ENCODE peak calls at places on chromosomes 4 and X, in eight cellular contexts. X, Z, H, U, Q, K, V and D are unnamed samples.

GRCh38 chr4:2300431-2300861 is 38.5 kb upstream of the MXD4 start:
- DNase-seq in X (no peak), Z (no peak), H (no peak), U (no peak), Q (no peak), K (no peak), V (no peak), D (no peak)

GRCh38 chr4:6471303-6472007 is 959 bp downstream of the PPP2R2C start:
- DNase-seq in X (no peak), Z (no peak), H (no peak), U (no peak), Q (no peak), K (no peak), V (no peak), D (no peak)

GRCh38 chr4:26150948-26151347 is 169.9 kb upstream of the RBPJ start:
- DNase-seq in X (peak), Z (peak), H (no peak), U (no peak), Q (no peak), K (peak), V (peak), D (no peak)

GRCh38 chr4:53920116-53920515 is 144.3 kb downstream of the CHIC2 start:
- DNase-seq in X (peak), Z (no peak), H (no peak), U (no peak), Q (no peak), K (no peak), V (peak), D (no peak)

GRCh38 chr4:145886871-145887240 is 51.8 kb downstream of the ZNF827 start:
- DNase-seq in X (no peak), Z (no peak), H (no peak), U (no peak), Q (no peak), K (no peak), V (no peak), D (no peak)

GRCh38 chr4:183356931-183357675 is 34.9 kb upstream of the CLDN24 start:
- DNase-seq in X (peak), Z (no peak), H (no peak), U (no peak), Q (no peak), K (no peak), V (peak), D (no peak)

GRCh38 chr4:1053080-1053661 is 41.7 kb downstream of the FGFRL1 start:
- DNase-seq in X (peak), Z (no peak), H (no peak), U (no peak), Q (no peak), K (peak), V (peak), D (no peak)

GRCh38 chrX:147735364-147735763 is 176.4 kb upstream of the FMR1 start:
- DNase-seq in X (peak), Z (no peak), H (no peak), U (no peak), Q (no peak), K (no peak), V (peak), D (no peak)

GRCh38 chrX:11580789-11581188 is 84.9 kb downstream of the ARHGAP6 start:
- DNase-seq in X (no peak), Z (no peak), H (no peak), U (no peak), Q (no peak), K (no peak), V (no peak), D (no peak)

GRCh38 chr4:129446074-129446473 is 350.1 kb downstream of the C4orf33 start:
- DNase-seq in X (peak), Z (no peak), H (no peak), U (no peak), Q (no peak), K (no peak), V (no peak), D (no peak)

GRCh38 chr4:7313361-7313811 is 121.0 kb downstream of the SORCS2 start:
- DNase-seq in X (no peak), Z (no peak), H (no peak), U (no peak), Q (no peak), K (no peak), V (no peak), D (no peak)

GRCh38 chr4:67714248-67714583 is 13.3 kb upstream of the UBA6 start:
- DNase-seq in X (no peak), Z (peak), H (no peak), U (peak), Q (no peak), K (no peak), V (no peak), D (no peak)

GRCh38 chrX:115549008-115549407 is 12.0 kb upstream of the PLS3 start:
- DNase-seq in X (no peak), Z (no peak), H (no peak), U (no peak), Q (no peak), K (no peak), V (no peak), D (no peak)

GRCh38 chr4:163493643-163494359 is 689 bp upstream of the TMA16 start:
- DNase-seq in X (no peak), Z (peak), H (no peak), U (no peak), Q (no peak), K (no peak), V (no peak), D (no peak)

GRCh38 chr4:5124876-5125275 is 73.6 kb downstream of the STK32B start:
- DNase-seq in X (no peak), Z (no peak), H (no peak), U (no peak), Q (no peak), K (no peak), V (no peak), D (no peak)

GRCh38 chr4:128427832-128428366 is 140.3 kb upstream of the PGRMC2 start:
- DNase-seq in X (peak), Z (peak), H (no peak), U (peak), Q (no peak), K (peak), V (peak), D (no peak)

GRCh38 chrX:110691446-110691845 is 104.2 kb downstream of the CHRDL1 start:
- DNase-seq in X (peak), Z (peak), H (no peak), U (no peak), Q (no peak), K (peak), V (peak), D (no peak)

GRCh38 chrX:136784231-136784630 is 3.5 kb upstream of the ARHGEF6 start:
- DNase-seq in X (no peak), Z (no peak), H (no peak), U (no peak), Q (no peak), K (no peak), V (no peak), D (no peak)

GRCh38 chr4:85591361-85592098 is 116.6 kb downstream of the ARHGAP24 start:
- DNase-seq in X (peak), Z (no peak), H (no peak), U (no peak), Q (no peak), K (no peak), V (peak), D (no peak)

GRCh38 chr4:6355052-6355451 is 85.4 kb downstream of the WFS1 start:
- DNase-seq in X (no peak), Z (no peak), H (no peak), U (no peak), Q (no peak), K (no peak), V (no peak), D (no peak)

GRCh38 chr4:158998624-158999023 is 104.3 kb upstream of the RAPGEF2 start:
- DNase-seq in X (peak), Z (peak), H (no peak), U (no peak), Q (no peak), K (peak), V (peak), D (no peak)

GRCh38 chr4:101103381-101104142 is 243.8 kb downstream of the PPP3CA start:
- DNase-seq in X (no peak), Z (peak), H (peak), U (no peak), Q (no peak), K (no peak), V (no peak), D (no peak)

GRCh38 chr4:94653095-94653649 is 104.6 kb upstream of the BMPR1B start:
- DNase-seq in X (no peak), Z (no peak), H (no peak), U (no peak), Q (no peak), K (no peak), V (no peak), D (no peak)

GRCh38 chr4:88107406-88108107 is 50.9 kb downstream of the ABCG2 start:
- DNase-seq in X (peak), Z (no peak), H (no peak), U (peak), Q (no peak), K (no peak), V (no peak), D (no peak)

GRCh38 chr4:74320559-74321118 is 12.4 kb downstream of the EPGN start:
- DNase-seq in X (peak), Z (peak), H (peak), U (peak), Q (no peak), K (peak), V (peak), D (no peak)

GRCh38 chr4:101158136-101158485 is 189.2 kb downstream of the PPP3CA start:
- DNase-seq in X (no peak), Z (peak), H (no peak), U (no peak), Q (no peak), K (peak), V (no peak), D (no peak)

GRCh38 chrX:53362439-53362838 is 60.0 kb downstream of the SMC1A start:
- DNase-seq in X (no peak), Z (no peak), H (no peak), U (no peak), Q (no peak), K (no peak), V (no peak), D (no peak)

GRCh38 chrX:118496763-118497079 is 1.1 kb downstream of the DOCK11 start:
- DNase-seq in X (no peak), Z (peak), H (no peak), U (no peak), Q (no peak), K (no peak), V (no peak), D (no peak)

GRCh38 chr4:147157860-147158701 is 212.4 kb upstream of the TTC29 start:
- DNase-seq in X (peak), Z (peak), H (no peak), U (peak), Q (no peak), K (peak), V (peak), D (no peak)

GRCh38 chrX:97482901-97483300 is 599.2 kb downstream of the RPA4 start:
- DNase-seq in X (no peak), Z (no peak), H (no peak), U (no peak), Q (no peak), K (no peak), V (no peak), D (no peak)

GRCh38 chr4:151098191-151098590 is 1.2 kb upstream of the RPS3A start:
- DNase-seq in X (no peak), Z (no peak), H (peak), U (no peak), Q (no peak), K (no peak), V (no peak), D (no peak)

GRCh38 chr4:6200922-6201362 is 593 bp upstream of the JAKMIP1 start:
- DNase-seq in X (peak), Z (no peak), H (no peak), U (no peak), Q (no peak), K (no peak), V (no peak), D (no peak)

GRCh38 chrX:37846934-37847732 is at the start of gene DYNLT3:
- DNase-seq in X (peak), Z (peak), H (peak), U (peak), Q (peak), K (peak), V (peak), D (peak)

GRCh38 chr4:93670434-93670833 is 158.1 kb upstream of the ATOH1 start:
- DNase-seq in X (no peak), Z (no peak), H (no peak), U (no peak), Q (no peak), K (no peak), V (no peak), D (no peak)

GRCh38 chr4:23887989-23888388 is 1.9 kb downstream of the PPARGC1A start:
- DNase-seq in X (no peak), Z (no peak), H (no peak), U (no peak), Q (no peak), K (no peak), V (no peak), D (no peak)

GRCh38 chr4:150366487-150366999 is 215.4 kb upstream of the MAB21L2 start:
- DNase-seq in X (no peak), Z (no peak), H (peak), U (no peak), Q (no peak), K (no peak), V (no peak), D (no peak)

GRCh38 chr4:17694552-17694951 is 80.1 kb downstream of the MED28 start:
- DNase-seq in X (no peak), Z (no peak), H (no peak), U (no peak), Q (no peak), K (no peak), V (no peak), D (no peak)

GRCh38 chr4:43399726-43400125 is 507.2 kb downstream of the GRXCR1 start:
- DNase-seq in X (no peak), Z (no peak), H (no peak), U (no peak), Q (no peak), K (no peak), V (no peak), D (no peak)